ENCODE peak calls at places on chromosome 2, in eight cellular contexts. One of them, this sample, is unnamed.

GRCh38 chr2:224847961-224848850 is 132.0 kb upstream of the CCDC195 start:
- DNase-seq in ovary: peak; percentile 28
- DNase-seq in OCI-LY7: no peak
- DNase-seq in heart left ventricle: peak; percentile 19
- DNase-seq in HL-60: no peak
- DNase-seq in upper lobe of right lung: no peak
- DNase-seq in RWPE1: peak; percentile 72
- DNase-seq in upper lobe of left lung: no peak
- DNase-seq in this sample: no peak

GRCh38 chr2:112317303-112318158 is 42.1 kb downstream of the ZC3H6 start:
- DNase-seq in ovary: no peak
- DNase-seq in OCI-LY7: no peak
- DNase-seq in heart left ventricle: no peak
- DNase-seq in HL-60: no peak
- DNase-seq in upper lobe of right lung: no peak
- DNase-seq in RWPE1: no peak
- DNase-seq in upper lobe of left lung: no peak
- DNase-seq in this sample: no peak

GRCh38 chr2:48471048-48471474 is 58.9 kb upstream of the STON1 start:
- DNase-seq in ovary: no peak
- DNase-seq in OCI-LY7: no peak
- DNase-seq in heart left ventricle: no peak
- DNase-seq in HL-60: no peak
- DNase-seq in upper lobe of right lung: no peak
- DNase-seq in RWPE1: peak; percentile 38
- DNase-seq in upper lobe of left lung: no peak
- DNase-seq in this sample: no peak

GRCh38 chr2:182456784-182457183 is 29.9 kb upstream of the PDE1A start:
- DNase-seq in ovary: no peak
- DNase-seq in OCI-LY7: no peak
- DNase-seq in heart left ventricle: no peak
- DNase-seq in HL-60: no peak
- DNase-seq in upper lobe of right lung: no peak
- DNase-seq in RWPE1: no peak
- DNase-seq in upper lobe of left lung: no peak
- DNase-seq in this sample: no peak

GRCh38 chr2:1739961-1740713 is 4.2 kb downstream of the PXDN start:
- DNase-seq in ovary: peak; percentile 38
- DNase-seq in OCI-LY7: no peak
- DNase-seq in heart left ventricle: no peak
- DNase-seq in HL-60: no peak
- DNase-seq in upper lobe of right lung: peak; percentile 46
- DNase-seq in RWPE1: no peak
- DNase-seq in upper lobe of left lung: no peak
- DNase-seq in this sample: no peak

GRCh38 chr2:221124542-221125235 is 447.4 kb downstream of the EPHA4 start:
- DNase-seq in ovary: no peak
- DNase-seq in OCI-LY7: no peak
- DNase-seq in heart left ventricle: peak; percentile 55
- DNase-seq in HL-60: no peak
- DNase-seq in upper lobe of right lung: no peak
- DNase-seq in RWPE1: peak; percentile 54
- DNase-seq in upper lobe of left lung: no peak
- DNase-seq in this sample: no peak

GRCh38 chr2:152924722-152925121 is 206.3 kb downstream of the ARL6IP6 start:
- DNase-seq in ovary: no peak
- DNase-seq in OCI-LY7: no peak
- DNase-seq in heart left ventricle: no peak
- DNase-seq in HL-60: no peak
- DNase-seq in upper lobe of right lung: peak; percentile 72
- DNase-seq in RWPE1: peak; percentile 72
- DNase-seq in upper lobe of left lung: peak; percentile 71
- DNase-seq in this sample: peak; percentile 59

GRCh38 chr2:237194081-237194480 is 108.4 kb downstream of the COPS8 start:
- DNase-seq in ovary: no peak
- DNase-seq in OCI-LY7: no peak
- DNase-seq in heart left ventricle: no peak
- DNase-seq in HL-60: no peak
- DNase-seq in upper lobe of right lung: no peak
- DNase-seq in RWPE1: no peak
- DNase-seq in upper lobe of left lung: no peak
- DNase-seq in this sample: no peak

GRCh38 chr2:113760400-113760799 is 4.0 kb upstream of the SLC35F5 start:
- DNase-seq in ovary: no peak
- DNase-seq in OCI-LY7: no peak
- DNase-seq in heart left ventricle: peak; percentile 24
- DNase-seq in HL-60: no peak
- DNase-seq in upper lobe of right lung: no peak
- DNase-seq in RWPE1: no peak
- DNase-seq in upper lobe of left lung: no peak
- DNase-seq in this sample: no peak

GRCh38 chr2:42523341-42523740 is 29.6 kb upstream of the KCNG3 start:
- DNase-seq in ovary: no peak
- DNase-seq in OCI-LY7: no peak
- DNase-seq in heart left ventricle: no peak
- DNase-seq in HL-60: no peak
- DNase-seq in upper lobe of right lung: no peak
- DNase-seq in RWPE1: no peak
- DNase-seq in upper lobe of left lung: no peak
- DNase-seq in this sample: no peak

GRCh38 chr2:215188078-215188477 is 49.7 kb upstream of the ABCA12 start:
- DNase-seq in ovary: no peak
- DNase-seq in OCI-LY7: no peak
- DNase-seq in heart left ventricle: no peak
- DNase-seq in HL-60: no peak
- DNase-seq in upper lobe of right lung: no peak
- DNase-seq in RWPE1: no peak
- DNase-seq in upper lobe of left lung: no peak
- DNase-seq in this sample: no peak

GRCh38 chr2:74532222-74532621 is 2.5 kb downstream of the HTRA2 start:
- DNase-seq in ovary: no peak
- DNase-seq in OCI-LY7: peak; percentile 61
- DNase-seq in heart left ventricle: no peak
- DNase-seq in HL-60: no peak
- DNase-seq in upper lobe of right lung: no peak
- DNase-seq in RWPE1: no peak
- DNase-seq in upper lobe of left lung: no peak
- DNase-seq in this sample: no peak

GRCh38 chr2:236306825-236307540 is 42.8 kb upstream of the ASB18 start:
- DNase-seq in ovary: no peak
- DNase-seq in OCI-LY7: no peak
- DNase-seq in heart left ventricle: no peak
- DNase-seq in HL-60: no peak
- DNase-seq in upper lobe of right lung: no peak
- DNase-seq in RWPE1: no peak
- DNase-seq in upper lobe of left lung: no peak
- DNase-seq in this sample: no peak

GRCh38 chr2:205704101-205704741 is 21.9 kb downstream of the NRP2 start:
- DNase-seq in ovary: no peak
- DNase-seq in OCI-LY7: no peak
- DNase-seq in heart left ventricle: peak; percentile 44
- DNase-seq in HL-60: no peak
- DNase-seq in upper lobe of right lung: no peak
- DNase-seq in RWPE1: no peak
- DNase-seq in upper lobe of left lung: peak; percentile 81
- DNase-seq in this sample: no peak

GRCh38 chr2:205705511-205706397 is 23.5 kb downstream of the NRP2 start:
- DNase-seq in ovary: no peak
- DNase-seq in OCI-LY7: no peak
- DNase-seq in heart left ventricle: no peak
- DNase-seq in HL-60: no peak
- DNase-seq in upper lobe of right lung: no peak
- DNase-seq in RWPE1: no peak
- DNase-seq in upper lobe of left lung: no peak
- DNase-seq in this sample: no peak

GRCh38 chr2:205708231-205708631 is 25.9 kb downstream of the NRP2 start:
- DNase-seq in ovary: peak; percentile 76
- DNase-seq in OCI-LY7: no peak
- DNase-seq in heart left ventricle: peak; percentile 39
- DNase-seq in HL-60: no peak
- DNase-seq in upper lobe of right lung: no peak
- DNase-seq in RWPE1: no peak
- DNase-seq in upper lobe of left lung: no peak
- DNase-seq in this sample: peak; percentile 40

GRCh38 chr2:205709319-205709718 is 27.0 kb downstream of the NRP2 start:
- DNase-seq in ovary: no peak
- DNase-seq in OCI-LY7: no peak
- DNase-seq in heart left ventricle: no peak
- DNase-seq in HL-60: no peak
- DNase-seq in upper lobe of right lung: no peak
- DNase-seq in RWPE1: no peak
- DNase-seq in upper lobe of left lung: no peak
- DNase-seq in this sample: no peak

DNA sequence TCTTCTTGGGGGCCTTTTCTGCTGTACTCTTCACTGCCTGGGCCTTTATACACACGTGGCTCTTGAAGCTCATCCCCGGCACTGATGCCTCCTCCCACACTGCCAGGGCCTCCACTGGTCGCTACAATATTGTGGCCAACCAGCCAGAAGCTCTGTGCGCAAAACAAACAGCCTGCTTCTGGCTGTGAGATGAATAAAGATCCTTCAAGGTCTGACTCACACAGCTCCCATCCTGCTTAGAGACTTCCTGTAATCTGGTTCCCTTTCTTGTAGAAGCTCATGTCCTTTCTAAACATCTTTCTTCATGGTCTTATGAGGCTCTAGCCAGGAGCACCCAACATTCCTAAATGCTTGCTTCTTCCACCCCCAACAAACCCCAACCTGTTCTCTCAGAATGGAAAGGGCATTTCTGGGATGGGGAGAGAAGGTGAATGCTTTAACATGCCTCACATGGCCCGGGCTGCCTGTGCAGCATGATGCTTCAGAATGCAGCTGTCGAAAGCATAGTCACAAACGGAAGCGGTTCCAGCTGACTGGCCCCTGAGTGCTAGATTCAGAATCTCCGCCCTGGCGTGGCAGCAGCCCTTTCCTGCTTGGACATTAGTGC is 24.6 kb downstream of the NRP2 start:
- DNase-seq in ovary: peak; percentile 75
- DNase-seq in OCI-LY7: peak; percentile 88
- DNase-seq in heart left ventricle: peak; percentile 68
- DNase-seq in HL-60: peak; percentile 51
- DNase-seq in upper lobe of right lung: no peak
- DNase-seq in RWPE1: no peak
- DNase-seq in upper lobe of left lung: peak; percentile 68
- DNase-seq in this sample: no peak
- H3K27ac ChIP-seq in ovary: peak overlapping the region; percentile 51
- H3K27ac ChIP-seq in OCI-LY7: peak overlapping the region; percentile 80
- H3K27ac ChIP-seq in heart left ventricle: peak overlapping the region; percentile 91
- H3K27ac ChIP-seq in HL-60: no peak overlapping the region
- H3K27ac ChIP-seq in upper lobe of right lung: peak overlapping the region; percentile 3
- H3K27ac ChIP-seq in RWPE1: peak overlapping the region; percentile 42
- H3K27ac ChIP-seq in upper lobe of left lung: peak overlapping the region; percentile 64
- H3K27ac ChIP-seq in this sample: peak overlapping the region; percentile 67

GRCh38 chr2:27829791-27830190 is 58.3 kb downstream of the MRPL33 start:
- DNase-seq in ovary: no peak
- DNase-seq in OCI-LY7: no peak
- DNase-seq in heart left ventricle: no peak
- DNase-seq in HL-60: no peak
- DNase-seq in upper lobe of right lung: no peak
- DNase-seq in RWPE1: no peak
- DNase-seq in upper lobe of left lung: no peak
- DNase-seq in this sample: no peak
- H3K27ac ChIP-seq in ovary: no peak overlapping the region
- H3K27ac ChIP-seq in OCI-LY7: no peak overlapping the region
- H3K27ac ChIP-seq in heart left ventricle: no peak overlapping the region
- H3K27ac ChIP-seq in HL-60: peak overlapping the region; percentile 92
- H3K27ac ChIP-seq in upper lobe of right lung: no peak overlapping the region
- H3K27ac ChIP-seq in RWPE1: no peak overlapping the region
- H3K27ac ChIP-seq in upper lobe of left lung: no peak overlapping the region
- H3K27ac ChIP-seq in this sample: no peak overlapping the region

DNA sequence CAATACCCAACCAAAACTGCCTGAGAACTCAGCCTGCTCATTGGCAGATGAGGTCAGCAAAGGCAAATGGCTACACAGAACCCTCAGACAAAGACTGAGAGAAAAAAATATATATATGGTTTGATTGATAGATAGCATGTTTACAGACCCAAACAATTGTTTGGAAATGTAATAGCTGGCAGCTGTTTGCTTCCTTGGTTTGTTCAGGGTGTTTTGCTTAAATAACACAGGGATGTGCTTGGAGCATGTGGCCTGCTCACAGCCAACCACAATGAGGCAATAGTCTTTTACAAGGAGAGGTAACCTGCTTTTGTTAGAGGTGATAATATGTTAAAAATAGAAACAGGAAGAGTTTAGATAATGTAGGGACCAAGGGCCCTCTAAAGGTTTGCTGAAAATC is 84.5 kb downstream of the PDK1 start:
- DNase-seq in ovary: no peak
- DNase-seq in OCI-LY7: no peak
- DNase-seq in heart left ventricle: no peak
- DNase-seq in HL-60: no peak
- DNase-seq in upper lobe of right lung: no peak
- DNase-seq in RWPE1: no peak
- DNase-seq in upper lobe of left lung: no peak
- DNase-seq in this sample: no peak
- H3K27ac ChIP-seq in ovary: no peak overlapping the region
- H3K27ac ChIP-seq in OCI-LY7: no peak overlapping the region
- H3K27ac ChIP-seq in heart left ventricle: no peak overlapping the region
- H3K27ac ChIP-seq in HL-60: no peak overlapping the region
- H3K27ac ChIP-seq in upper lobe of right lung: no peak overlapping the region
- H3K27ac ChIP-seq in RWPE1: no peak overlapping the region
- H3K27ac ChIP-seq in upper lobe of left lung: no peak overlapping the region
- H3K27ac ChIP-seq in this sample: no peak overlapping the region

GRCh38 chr2:37617119-37617892 is 54.1 kb downstream of the CDC42EP3 start:
- DNase-seq in ovary: no peak
- DNase-seq in OCI-LY7: no peak
- DNase-seq in heart left ventricle: no peak
- DNase-seq in HL-60: peak; percentile 76
- DNase-seq in upper lobe of right lung: no peak
- DNase-seq in RWPE1: no peak
- DNase-seq in upper lobe of left lung: peak; percentile 48
- DNase-seq in this sample: no peak
- H3K27ac ChIP-seq in ovary: no peak overlapping the region
- H3K27ac ChIP-seq in OCI-LY7: no peak overlapping the region
- H3K27ac ChIP-seq in heart left ventricle: peak overlapping the region; percentile 73
- H3K27ac ChIP-seq in HL-60: peak overlapping the region; percentile 68
- H3K27ac ChIP-seq in upper lobe of right lung: no peak overlapping the region
- H3K27ac ChIP-seq in RWPE1: no peak overlapping the region
- H3K27ac ChIP-seq in upper lobe of left lung: no peak overlapping the region
- H3K27ac ChIP-seq in this sample: no peak overlapping the region

DNA sequence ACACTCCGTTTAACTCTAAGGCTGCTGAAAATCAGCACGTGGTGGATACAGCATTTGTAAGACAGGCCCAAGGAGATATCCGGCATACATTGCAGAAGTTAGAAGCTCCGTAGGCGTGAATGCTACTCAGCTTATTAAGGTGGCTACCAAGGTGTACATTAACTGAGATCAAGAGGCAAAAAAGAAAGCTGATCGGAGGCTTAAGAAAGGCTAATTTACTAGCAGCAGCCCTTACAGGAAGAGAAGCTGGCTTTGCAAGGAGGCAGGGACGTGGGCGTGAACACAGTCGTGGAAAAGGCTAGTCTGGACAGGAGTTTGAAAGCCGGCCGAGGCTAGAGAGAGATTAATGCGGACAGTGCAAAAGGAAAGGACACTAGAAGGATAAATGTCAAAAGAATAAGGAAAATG is 45.7 kb upstream of the SELENOI start:
- DNase-seq in ovary: no peak
- DNase-seq in OCI-LY7: no peak
- DNase-seq in heart left ventricle: no peak
- DNase-seq in HL-60: no peak
- DNase-seq in upper lobe of right lung: no peak
- DNase-seq in RWPE1: peak; percentile 34
- DNase-seq in upper lobe of left lung: no peak
- DNase-seq in this sample: no peak
- H3K27ac ChIP-seq in ovary: peak overlapping the region; percentile 92
- H3K27ac ChIP-seq in OCI-LY7: no peak overlapping the region
- H3K27ac ChIP-seq in heart left ventricle: peak overlapping the region; percentile 94
- H3K27ac ChIP-seq in HL-60: no peak overlapping the region
- H3K27ac ChIP-seq in upper lobe of right lung: peak overlapping the region; percentile 79
- H3K27ac ChIP-seq in RWPE1: peak overlapping the region; percentile 96
- H3K27ac ChIP-seq in upper lobe of left lung: peak overlapping the region; percentile 80
- H3K27ac ChIP-seq in this sample: no peak overlapping the region

GRCh38 chr2:168977608-168978007 is 53.5 kb downstream of the ABCB11 start:
- DNase-seq in ovary: no peak
- DNase-seq in OCI-LY7: no peak
- DNase-seq in heart left ventricle: no peak
- DNase-seq in HL-60: no peak
- DNase-seq in upper lobe of right lung: no peak
- DNase-seq in RWPE1: no peak
- DNase-seq in upper lobe of left lung: no peak
- DNase-seq in this sample: no peak
- H3K27ac ChIP-seq in ovary: no peak overlapping the region
- H3K27ac ChIP-seq in OCI-LY7: no peak overlapping the region
- H3K27ac ChIP-seq in heart left ventricle: no peak overlapping the region
- H3K27ac ChIP-seq in HL-60: no peak overlapping the region
- H3K27ac ChIP-seq in upper lobe of right lung: no peak overlapping the region
- H3K27ac ChIP-seq in RWPE1: no peak overlapping the region
- H3K27ac ChIP-seq in upper lobe of left lung: no peak overlapping the region
- H3K27ac ChIP-seq in this sample: no peak overlapping the region

This sample was measured in right lobe of liver.